ENCODE peak calls at places on chromosome 16, in eight cellular contexts. Q, Y, F, J, O, I, W and P are unnamed samples.
A peak's percentile ranks its signal among the peaks of the same experiment; 100 is the strongest.

GRCh38 chr16:8885674-8886592 is 3.8 kb downstream of the LITAFD start:
- DNase-seq in Y (no peak), F (no peak), O (no peak), W (peak; percentile 31), J (no peak), I (peak; percentile 52), Q (peak; percentile 79), P (no peak)

GRCh38 chr16:85503642-85504224 is 109.4 kb upstream of the GSE1 start:
- DNase-seq in O (no peak), W (peak; percentile 60), Y (no peak), J (no peak), Q (no peak), I (no peak), F (no peak), P (peak; percentile 73)

GRCh38 chr16:1532081-1532760 is 1.2 kb upstream of the TMEM204 start:
- DNase-seq in F (no peak), I (peak; percentile 64), Y (no peak), O (no peak), J (no peak), W (no peak), Q (no peak), P (no peak)

GRCh38 chr16:10883004-10883403 is 6.0 kb downstream of the CIITA start:
- DNase-seq in O (no peak), W (no peak), J (peak; percentile 85), Q (no peak), Y (no peak), I (no peak), F (no peak), P (no peak)

GRCh38 chr16:81652798-81653505 is 126.1 kb upstream of the PLCG2 start:
- DNase-seq in J (no peak), W (peak; percentile 96), Q (no peak), I (no peak), O (no peak), Y (no peak), F (no peak), P (peak; percentile 95)

GRCh38 chr16:47377156-47377555 is 83.7 kb downstream of the ITFG1 start:
- DNase-seq in Y (peak; percentile 42), J (peak; percentile 16), I (peak; percentile 25), Q (no peak), W (no peak), F (no peak), O (no peak), P (no peak)

GRCh38 chr16:27853651-27854050 is 209.9 kb downstream of the GSG1L start:
- DNase-seq in I (no peak), Q (no peak), Y (no peak), O (no peak), W (no peak), J (no peak), F (no peak), P (no peak)

GRCh38 chr16:57802635-57803412 is 533 bp upstream of the KIFC3 start:
- DNase-seq in Y (peak; percentile 67), W (peak; percentile 36), F (no peak), Q (no peak), O (no peak), J (no peak), I (peak; percentile 16), P (no peak)

GRCh38 chr16:80803341-80804060 is 897 bp downstream of the CDYL2 start:
- DNase-seq in O (no peak), Y (no peak), J (peak; percentile 51), W (no peak), Q (peak; percentile 62), I (no peak), F (no peak), P (no peak)

GRCh38 chr16:67880584-67880983 is 4.1 kb upstream of the NRN1L start:
- DNase-seq in F (no peak), Q (no peak), Y (no peak), I (no peak), W (no peak), O (no peak), J (no peak), P (no peak)

GRCh38 chr16:5045499-5046115 is 11.9 kb upstream of the NAGPA start:
- DNase-seq in J (no peak), Q (no peak), Y (no peak), W (no peak), F (no peak), I (no peak), O (no peak), P (no peak)

GRCh38 chr16:88759245-88759975 is 25.6 kb downstream of the PIEZO1 start:
- DNase-seq in Q (no peak), W (no peak), J (no peak), I (peak; percentile 30), F (no peak), Y (no peak), O (no peak), P (no peak)

GRCh38 chr16:57600048-57600835 is 28.2 kb upstream of the ADGRG1 start:
- DNase-seq in W (peak; percentile 16), Y (peak; percentile 73), Q (peak; percentile 71), I (peak; percentile 42), O (no peak), J (peak; percentile 65), F (no peak), P (peak; percentile 45)

GRCh38 chr16:23024044-23024443 is 125.2 kb downstream of the USP31 start:
- DNase-seq in W (peak; percentile 31), Q (no peak), F (no peak), J (no peak), O (no peak), I (no peak), Y (no peak), P (peak; percentile 59)